ENCODE peak calls at places on chromosome 5, in four cellular contexts. W, E, A and F are unnamed samples.

GRCh38 chr5:78552729-78553341 is 95.7 kb downstream of the LHFPL2 start:
- DNase-seq in W (no peak), E (no peak), A (no peak), F (no peak)

GRCh38 chr5:107476783-107477182 is 194.0 kb downstream of the EFNA5 start:
- DNase-seq in W (no peak), A (peak), E (no peak), F (no peak)

GRCh38 chr5:177130211-177131018 is 3.2 kb upstream of the NSD1 start:
- DNase-seq in W (no peak), E (no peak), A (no peak), F (no peak)

GRCh38 chr5:177470759-177471536 is 2.5 kb downstream of the DBN1 start:
- DNase-seq in E (no peak), A (no peak), W (no peak), F (no peak)

GRCh38 chr5:159452480-159453167 is 122.3 kb upstream of the IL12B start:
- DNase-seq in A (no peak), W (no peak), E (no peak), F (no peak)

GRCh38 chr5:96148376-96148775 is 186.7 kb upstream of the ELL2 start:
- DNase-seq in A (no peak), E (no peak), W (no peak), F (no peak)

GRCh38 chr5:142613231-142613630 is 72.7 kb downstream of the FGF1 start:
- DNase-seq in A (no peak), E (no peak), W (no peak), F (no peak)

GRCh38 chr5:168826292-168826725 is 247.1 kb upstream of the PANK3 start:
- DNase-seq in A (no peak), W (no peak), E (no peak), F (no peak)

GRCh38 chr5:42500003-42500599 is 76.9 kb downstream of the GHR start:
- DNase-seq in E (no peak), A (no peak), W (no peak), F (no peak)

GRCh38 chr5:85929713-85930112 is 688.0 kb upstream of the COX7C start:
- DNase-seq in E (no peak), W (no peak), A (no peak), F (no peak)

GRCh38 chr5:124913329-124913653 is 166.9 kb upstream of the ZNF608 start:
- DNase-seq in A (no peak), E (no peak), W (no peak), F (no peak)

GRCh38 chr5:57538341-57538955 is 55.8 kb upstream of the ACTBL2 start:
- DNase-seq in W (peak), A (no peak), E (no peak), F (no peak)

GRCh38 chr5:114362977-114363721 is 1.3 kb downstream of the KCNN2 start:
- DNase-seq in E (no peak), A (peak), W (no peak), F (no peak)